ENCODE peak calls at places on chromosomes 7 and 10, in five cellular contexts. V is NCI-H2081, H is HTR-8/SVneo, J is WTC11, L is heart left ventricle. P is an unnamed sample.
A peak's percentile ranks its signal among the peaks of the same experiment; 100 is the strongest.

GRCh38 chr7:155299539-155300202 is 2.0 kb downstream of the INSIG1 start:
- DNase-seq in V (no peak), H (no peak), J (no peak), L (no peak), P (no peak)

GRCh38 chr7:116380030-116380429 is 119.5 kb upstream of the CAV2 start:
- DNase-seq in V (no peak), H (no peak), J (no peak), L (no peak), P (no peak)

GRCh38 chr10:78196964-78197363 is 163.3 kb downstream of the RPS24 start:
- DNase-seq in V (no peak), H (no peak), J (no peak), L (no peak), P (no peak)

GRCh38 chr10:69715156-69715898 is 85.3 kb downstream of the FAM241B start:
- DNase-seq in V (no peak), H (no peak), J (no peak), L (no peak), P (no peak)

GRCh38 chr10:61285749-61286148 is 167.4 kb downstream of the TMEM26 start:
- DNase-seq in V (no peak), H (no peak), J (no peak), L (no peak), P (no peak)

GRCh38 chr10:108244443-108245228 is 1080.1 kb upstream of the SORCS1 start:
- DNase-seq in V (no peak), H (no peak), J (peak; percentile 10), L (no peak), P (no peak)

GRCh38 chr10:6563075-6563474 is 17.0 kb downstream of the PRKCQ start:
- DNase-seq in V (no peak), H (no peak), J (no peak), L (no peak), P (no peak)

GRCh38 chr10:69051710-69052487 is 36.0 kb upstream of the SRGN start:
- DNase-seq in V (no peak), H (no peak), J (no peak), L (peak; percentile 49), P (no peak)

GRCh38 chr10:49115015-49115795 is at the start of gene VSTM4:
- DNase-seq in V (peak; percentile 14), H (no peak), J (peak; percentile 50), L (peak; percentile 55), P (peak; percentile 81)

GRCh38 chr10:125762692-125763648 is 12.7 kb downstream of the MMP21 start:
- DNase-seq in V (no peak), H (no peak), J (no peak), L (no peak), P (no peak)

GRCh38 chr7:71563276-71563675 is 431.3 kb downstream of the GALNT17 start:
- DNase-seq in V (no peak), H (no peak), J (no peak), L (no peak), P (no peak)

GRCh38 chr10:81021428-81022129 is 483.9 kb downstream of the SH2D4B start:
- DNase-seq in V (no peak), H (no peak), J (no peak), L (no peak), P (no peak)

GRCh38 chr7:80218723-80219122 is 84.1 kb downstream of the GNAI1 start:
- DNase-seq in V (no peak), H (no peak), J (no peak), L (no peak), P (no peak)

GRCh38 chr10:74825033-74825370 is 1.4 kb upstream of the KAT6B start:
- DNase-seq in V (peak; percentile 39), H (peak; percentile 25), J (peak; percentile 41), L (peak; percentile 68), P (no peak)

GRCh38 chr7:26165950-26166680 is 14.1 kb downstream of the NFE2L3 start:
- DNase-seq in V (peak; percentile 35), H (no peak), J (no peak), L (no peak), P (no peak)

GRCh38 chr7:99762680-99763327 is 21.2 kb downstream of the CYP3A4 start:
- DNase-seq in V (no peak), H (no peak), J (no peak), L (peak; percentile 30), P (peak; percentile 51)

GRCh38 chr10:102119417-102120141 is 589 bp downstream of the LDB1 start:
- DNase-seq in V (peak; percentile 34), H (peak; percentile 86), J (peak; percentile 61), L (peak; percentile 85), P (peak; percentile 70)

GRCh38 chr10:67663449-67664087 is 32.4 kb downstream of the CTNNA3 start:
- DNase-seq in V (no peak), H (no peak), J (peak; percentile 11), L (peak; percentile 25), P (peak; percentile 25)

GRCh38 chr7:93062599-93062998 is 55.2 kb downstream of the SAMD9 start:
- DNase-seq in V (no peak), H (no peak), J (no peak), L (no peak), P (no peak)

GRCh38 chr10:66822801-66823200 is 103.0 kb upstream of the LRRTM3 start:
- DNase-seq in V (peak; percentile 5), H (no peak), J (peak; percentile 17), L (no peak), P (peak; percentile 27)

GRCh38 chr7:15607541-15608210 is 45.9 kb upstream of the AGMO start:
- DNase-seq in V (no peak), H (no peak), J (no peak), L (no peak), P (no peak)

GRCh38 chr7:13987395-13987794 is 2.1 kb downstream of the ETV1 start:
- DNase-seq in V (peak; percentile 37), H (no peak), J (no peak), L (no peak), P (no peak)

GRCh38 chr10:4103586-4103985 is 318.6 kb upstream of the KLF6 start:
- DNase-seq in V (no peak), H (no peak), J (no peak), L (no peak), P (no peak)

GRCh38 chr10:112979927-112980326 is 29.9 kb downstream of the TCF7L2 start:
- DNase-seq in V (no peak), H (no peak), J (no peak), L (no peak), P (no peak)

GRCh38 chr7:116610210-116610609 is 61.8 kb upstream of the MET start:
- DNase-seq in V (no peak), H (no peak), J (no peak), L (no peak), P (no peak)

GRCh38 chr10:7587168-7587864 is 79.5 kb downstream of the ITIH5 start:
- DNase-seq in V (no peak), H (no peak), J (no peak), L (no peak), P (no peak)

GRCh38 chr10:20949967-20950366 is 52.9 kb upstream of the NEBL start:
- DNase-seq in V (no peak), H (no peak), J (no peak), L (no peak), P (no peak)

GRCh38 chr7:93039282-93039681 is 78.5 kb downstream of the SAMD9 start:
- DNase-seq in V (no peak), H (no peak), J (no peak), L (no peak), P (no peak)

GRCh38 chr7:1325646-1326510 is 93.2 kb downstream of the UNCX start:
- DNase-seq in V (no peak), H (no peak), J (no peak), L (no peak), P (no peak)

GRCh38 chr10:131915990-131916766 is 15.4 kb downstream of the PPP2R2D start:
- DNase-seq in V (no peak), H (no peak), J (no peak), L (no peak), P (no peak)

GRCh38 chr10:125062244-125063208 is 97.8 kb downstream of the CTBP2 start:
- DNase-seq in V (no peak), H (no peak), J (no peak), L (peak; percentile 51), P (peak; percentile 75)

GRCh38 chr10:123666318-123667291 is at the start of gene GPR26:
- DNase-seq in V (no peak), H (no peak), J (peak; percentile 63), L (no peak), P (no peak)